ENCODE peak calls at places on chromosomes 5 and 9, in seven cellular contexts. T is hippocampal formation; G is fibroblast of lung; Q is GM12891; R is NCI-H774; H is effector memory CD8-positive, alpha-beta T cell; C is RPMI8226. I is an unnamed sample.
A peak's percentile ranks its signal among the peaks of the same experiment; 100 is the strongest.

GRCh38 chr5:61924251-61924650 is 381.8 kb upstream of the KIF2A start:
- DNase-seq in Q (no peak), T (no peak), H (no peak), R (no peak), G (no peak), C (no peak), I (no peak)

GRCh38 chr5:171681667-171682066 is 104.0 kb upstream of the SMIM23 start:
- DNase-seq in H (no peak), C (no peak), Q (no peak), R (no peak), T (no peak), G (peak; percentile 40), I (no peak)

GRCh38 chr5:1204693-1205242 is 3.4 kb downstream of the SLC6A19 start:
- DNase-seq in C (peak; percentile 66), Q (no peak), R (no peak), H (no peak), T (no peak), G (peak; percentile 10), I (no peak)

GRCh38 chr9:132169672-132170392 is 8.0 kb downstream of the NTNG2 start:
- DNase-seq in C (peak; percentile 85), T (no peak), R (peak; percentile 44), H (peak; percentile 48), Q (peak; percentile 76), G (peak; percentile 35), I (no peak)

GRCh38 chr9:75090579-75090978 is 2.3 kb downstream of the OSTF1 start:
- DNase-seq in T (no peak), R (no peak), C (no peak), G (no peak), Q (no peak), H (no peak), I (no peak)

GRCh38 chr5:81590498-81591384 is 160.2 kb downstream of the SSBP2 start:
- DNase-seq in C (no peak), H (no peak), R (no peak), T (no peak), Q (no peak), G (peak; percentile 45), I (no peak)

GRCh38 chr9:92432350-92432749 is 8.1 kb upstream of the OMD start:
- DNase-seq in C (no peak), Q (no peak), G (no peak), R (no peak), T (no peak), H (no peak), I (peak; percentile 1)

GRCh38 chr9:38205279-38205678 is 136.3 kb upstream of the SHB start:
- DNase-seq in Q (no peak), C (no peak), R (no peak), T (no peak), G (no peak), H (no peak), I (no peak)

GRCh38 chr5:135182675-135183074 is 148.6 kb upstream of the PITX1 start:
- DNase-seq in H (no peak), G (no peak), C (no peak), R (no peak), Q (no peak), T (no peak), I (no peak)

GRCh38 chr9:127305450-127306226 is 41.1 kb downstream of the GARNL3 start:
- DNase-seq in T (no peak), G (no peak), R (no peak), H (no peak), C (no peak), Q (no peak), I (no peak)

GRCh38 chr9:93500571-93501298 is 47.4 kb upstream of the FAM120AOS start:
- DNase-seq in C (no peak), H (no peak), T (no peak), G (no peak), R (peak; percentile 3), Q (no peak), I (no peak)

GRCh38 chr9:121024237-121024636 is 25.8 kb downstream of the C5 start:
- DNase-seq in R (no peak), C (no peak), G (no peak), Q (no peak), H (no peak), T (no peak), I (no peak)

GRCh38 chr5:139088024-139088423 is 110.1 kb downstream of the SIL1 start:
- DNase-seq in T (no peak), G (no peak), C (no peak), H (no peak), Q (no peak), R (no peak), I (no peak)

GRCh38 chr5:169695919-169696490 is 58.9 kb downstream of the DOCK2 start:
- DNase-seq in Q (no peak), R (no peak), C (no peak), G (peak; percentile 99), H (no peak), T (no peak), I (no peak)

GRCh38 chr5:90226433-90227099 is 183.0 kb downstream of the CETN3 start:
- DNase-seq in G (no peak), C (no peak), Q (no peak), R (no peak), H (no peak), T (no peak), I (no peak)

GRCh38 chr5:147956064-147956841 is 49.9 kb upstream of the C5orf46 start:
- DNase-seq in T (no peak), G (no peak), H (no peak), Q (no peak), R (no peak), C (no peak), I (no peak)

GRCh38 chr9:16119861-16120641 is 567.2 kb downstream of the CCDC171 start:
- DNase-seq in R (no peak), C (no peak), G (peak; percentile 94), T (no peak), Q (no peak), H (no peak), I (no peak)

GRCh38 chr9:131266301-131267229 is 9.7 kb downstream of the FAM78A start:
- DNase-seq in Q (no peak), T (no peak), C (no peak), G (no peak), H (no peak), R (no peak), I (no peak)

GRCh38 chr5:72407078-72407477 is 86.9 kb downstream of the PTCD2 start:
- DNase-seq in T (no peak), R (no peak), Q (no peak), G (no peak), H (no peak), C (no peak), I (no peak)

GRCh38 chr9:96100385-96100978 is 201.5 kb downstream of the HSD17B3 start:
- DNase-seq in R (no peak), T (no peak), Q (no peak), G (peak; percentile 19), H (no peak), C (peak; percentile 7), I (no peak)

I was measured in C1 segment of cervical spinal cord.